ENCODE peak calls at places on chromosomes 1 and 21, in five cellular contexts. S, N, G, W and U are unnamed samples.

GRCh38 chr21:46517361-46517760 is 58.7 kb downstream of the DIP2A start:
- DNase-seq in S (no peak), N (no peak), G (no peak), W (no peak), U (no peak)

GRCh38 chr1:74969566-74970135 is 164.5 kb upstream of the LHX8 start:
- DNase-seq in S (no peak), N (no peak), G (no peak), W (no peak), U (no peak)

GRCh38 chr1:11719313-11720032 is 16.5 kb upstream of the AGTRAP start:
- DNase-seq in S (peak; percentile 61), N (peak; percentile 48), G (no peak), W (peak; percentile 56), U (peak; percentile 84)

GRCh38 chr1:56437959-56438358 is 141.4 kb downstream of the PLPP3 start:
- DNase-seq in S (peak; percentile 38), N (no peak), G (no peak), W (no peak), U (no peak)

GRCh38 chr1:160639652-160640051 is 7.2 kb downstream of the SLAMF1 start:
- DNase-seq in S (no peak), N (no peak), G (no peak), W (no peak), U (no peak)

GRCh38 chr1:197096137-197096536 is 29.1 kb upstream of the F13B start:
- DNase-seq in S (peak; percentile 4), N (no peak), G (no peak), W (no peak), U (no peak)

GRCh38 chr1:246450485-246451251 is 56.4 kb downstream of the SMYD3 start:
- DNase-seq in S (peak; percentile 35), N (peak; percentile 4), G (no peak), W (peak; percentile 54), U (no peak)

GRCh38 chr1:151051356-151052009 is 3.9 kb downstream of the C1orf56 start:
- DNase-seq in S (no peak), N (no peak), G (no peak), W (no peak), U (no peak)

DNA sequence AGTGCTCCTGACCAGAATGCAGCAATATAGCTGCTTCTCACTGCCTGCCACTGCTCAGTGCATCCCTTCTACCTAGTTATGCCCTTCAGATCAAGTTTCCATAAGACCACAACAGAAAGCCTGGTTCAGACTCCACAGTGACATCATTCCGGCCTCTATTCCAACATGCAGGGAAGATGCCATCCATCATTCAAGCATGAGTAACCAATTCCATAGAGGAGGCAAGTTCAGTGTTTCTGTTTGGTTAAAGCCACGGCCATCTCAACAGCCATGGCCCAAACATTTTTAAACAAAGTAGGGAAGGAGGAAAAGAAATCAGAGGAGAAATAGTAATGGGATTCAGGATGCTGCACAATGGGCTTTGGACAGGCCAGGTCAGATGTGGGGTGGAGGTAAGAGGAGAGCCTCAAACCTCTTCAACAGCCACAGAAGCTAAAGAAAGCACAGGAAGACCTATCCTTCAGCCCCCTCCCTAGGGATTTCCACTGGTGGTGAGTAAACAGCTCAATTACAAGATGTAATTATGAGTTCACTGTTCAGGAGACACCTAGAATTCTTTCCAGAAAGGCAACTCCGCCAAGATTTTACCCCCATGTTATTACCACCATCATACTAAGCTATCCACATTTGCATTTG is 484.9 kb downstream of the SETD4 start:
- DNase-seq in S (peak; percentile 96), N (no peak), G (no peak), W (peak; percentile 81), U (peak; percentile 54)
- H3K14ac ChIP-seq in S (peak overlapping the region; percentile 41), N (no peak overlapping the region), G (no peak overlapping the region), W (peak overlapping the region; percentile 66), U (no peak overlapping the region)

GRCh38 chr21:39527067-39527595 is 75.4 kb downstream of the SH3BGR start:
- DNase-seq in S (no peak), N (no peak), G (no peak), W (no peak), U (no peak)
- H3K4me2 ChIP-seq in S (no peak overlapping the region), N (no peak overlapping the region), G (no peak overlapping the region), W (no peak overlapping the region), U (no peak overlapping the region)

DNA sequence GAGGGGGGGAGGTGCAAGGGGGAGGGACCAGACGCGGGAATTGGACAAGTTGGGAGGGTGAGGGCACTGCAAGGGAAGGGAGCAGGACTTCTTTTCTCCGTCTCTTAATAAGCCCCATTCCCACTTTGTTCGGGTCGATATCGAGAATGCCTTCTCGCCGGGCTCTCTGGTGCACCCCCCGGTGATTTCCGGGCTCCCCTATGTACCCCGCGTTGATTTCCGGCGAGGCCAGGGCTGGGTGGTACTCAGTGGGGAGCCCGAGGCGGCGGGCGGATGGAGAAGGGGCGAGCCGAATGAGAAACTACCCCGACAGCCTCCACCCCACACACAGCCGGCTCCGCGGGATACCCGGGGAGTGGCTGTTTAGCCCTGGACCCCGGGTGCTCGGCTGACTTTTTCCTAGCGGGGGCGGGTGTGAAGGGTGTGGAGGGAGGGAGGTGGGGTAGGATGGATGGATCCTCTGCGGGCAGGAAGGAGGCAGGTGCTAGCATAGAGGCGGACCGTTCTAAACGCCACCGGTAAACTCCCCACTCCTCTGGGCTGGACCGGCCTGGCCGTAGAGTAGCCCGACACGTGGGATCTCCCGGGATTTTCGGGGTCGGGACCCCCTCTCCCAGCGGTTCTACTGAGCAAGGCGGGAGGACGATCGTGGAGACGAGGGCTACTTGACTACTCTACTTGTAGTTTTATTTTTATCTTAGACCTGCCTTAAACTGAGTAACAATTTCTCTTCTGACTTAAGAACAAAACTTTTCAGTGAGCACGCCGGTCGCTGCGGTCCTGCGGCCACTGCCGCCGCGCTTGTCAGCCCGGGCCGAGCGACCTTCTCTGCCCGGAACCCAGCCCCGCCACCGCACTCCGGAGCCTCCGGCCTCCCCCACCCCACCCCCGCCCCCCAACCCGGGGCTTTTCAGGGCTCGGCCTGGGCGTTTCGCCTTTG is 1.0 kb downstream of the RNF220 start:
- DNase-seq in S (no peak), N (no peak), G (no peak), W (peak; percentile 32), U (no peak)
- H3K4me3 ChIP-seq in S (peak overlapping the region; percentile 6), N (peak overlapping the region; percentile 85), G (peak overlapping the region; percentile 66), W (peak overlapping the region; percentile 73), U (peak overlapping the region; percentile 69)

GRCh38 chr1:235402457-235403200 is 35.4 kb downstream of the TBCE start:
- DNase-seq in S (no peak), N (no peak), G (no peak), W (peak; percentile 45), U (peak; percentile 64)

GRCh38 chr1:235403598-235403997 is 36.4 kb downstream of the TBCE start:
- DNase-seq in S (no peak), N (no peak), G (no peak), W (peak; percentile 16), U (peak; percentile 37)

GRCh38 chr1:235401251-235401650 is 34.0 kb downstream of the TBCE start:
- DNase-seq in S (no peak), N (no peak), G (no peak), W (no peak), U (no peak)

GRCh38 chr1:235397733-235398132 is 30.5 kb downstream of the TBCE start:
- DNase-seq in S (peak; percentile 94), N (no peak), G (no peak), W (peak; percentile 87), U (peak; percentile 98)

DNA sequence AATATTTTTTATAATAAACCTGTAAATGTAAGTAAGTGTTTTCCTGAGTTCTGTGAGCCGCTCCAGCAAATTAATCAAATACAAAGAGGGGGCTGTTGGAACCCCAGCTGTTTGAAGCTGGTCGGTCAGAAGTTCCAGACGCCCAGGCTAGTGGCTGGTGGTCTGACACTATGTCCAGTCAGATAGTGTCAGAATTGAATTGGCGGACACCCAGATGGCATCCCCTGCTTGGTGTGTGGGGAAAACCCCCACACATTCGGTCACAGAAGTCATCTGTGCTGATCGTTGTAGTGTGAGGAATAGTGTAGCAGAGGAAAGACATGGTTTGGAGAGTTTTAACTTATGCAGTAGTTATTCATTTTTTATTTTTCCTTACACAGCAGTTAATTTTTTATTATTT is 32.4 kb downstream of the TBCE start:
- DNase-seq in S (no peak), N (no peak), G (no peak), W (no peak), U (no peak)
- H3K14ac ChIP-seq in S (peak overlapping the region; percentile 40), N (no peak overlapping the region), G (no peak overlapping the region), W (no peak overlapping the region), U (peak overlapping the region; percentile 27)

DNA sequence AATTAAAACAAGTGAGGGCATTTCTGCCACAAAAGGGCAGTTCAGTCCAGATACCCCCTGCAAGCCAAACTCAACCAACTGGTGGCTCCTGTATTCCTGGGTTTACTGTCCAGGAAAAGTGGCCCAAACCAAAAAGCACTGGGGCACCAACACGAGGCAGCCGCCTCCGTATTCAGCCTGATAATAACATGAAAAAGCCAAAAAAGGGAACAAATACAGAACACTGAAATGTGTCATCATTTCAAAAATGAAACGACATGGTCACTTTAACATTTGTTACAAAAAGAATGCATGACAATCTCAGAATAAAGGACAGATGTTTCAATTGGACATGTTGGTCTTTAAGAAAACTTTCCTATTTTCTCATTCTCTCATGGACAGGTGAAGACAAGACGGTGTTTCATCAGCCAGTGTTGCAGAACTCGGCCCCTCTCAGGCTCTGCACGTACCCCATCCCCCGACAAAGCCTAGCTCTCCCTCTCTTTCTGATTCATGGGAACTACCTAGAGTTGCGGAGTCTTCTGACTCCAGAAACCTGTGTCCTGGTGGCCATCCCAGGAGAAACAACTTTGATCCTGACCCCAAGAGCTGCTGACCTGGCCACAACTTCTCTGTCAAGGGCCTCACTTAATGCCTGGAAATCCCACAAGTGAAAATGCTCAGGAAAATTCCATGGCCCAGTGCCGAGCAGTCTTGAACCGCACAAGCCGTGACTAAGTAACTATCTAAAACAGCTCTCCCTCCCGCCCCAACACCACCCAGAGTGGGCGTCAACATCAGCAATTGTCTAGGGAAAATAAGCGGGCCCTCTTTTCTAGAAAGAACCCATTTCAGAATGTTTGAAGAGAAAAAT is 27.1 kb downstream of the ZBTB17 start:
- DNase-seq in S (peak; percentile 95), N (no peak), G (no peak), W (peak; percentile 98), U (peak; percentile 59)
- H3K4me2 ChIP-seq in S (peak overlapping the region; percentile 51), N (no peak overlapping the region), G (no peak overlapping the region), W (peak overlapping the region; percentile 18), U (no peak overlapping the region)

GRCh38 chr1:154970631-154971340 is at the start of gene SHC1:
- DNase-seq in S (peak; percentile 92), N (peak; percentile 83), G (peak; percentile 84), W (peak; percentile 96), U (peak; percentile 64)
- H3K4me3 ChIP-seq in S (peak within 1 kb of the TSS; percentile 65), N (peak within 1 kb of the TSS; percentile 77), G (peak within 1 kb of the TSS; percentile 61), W (peak within 1 kb of the TSS; percentile 90), U (peak within 1 kb of the TSS; percentile 49)

DNA sequence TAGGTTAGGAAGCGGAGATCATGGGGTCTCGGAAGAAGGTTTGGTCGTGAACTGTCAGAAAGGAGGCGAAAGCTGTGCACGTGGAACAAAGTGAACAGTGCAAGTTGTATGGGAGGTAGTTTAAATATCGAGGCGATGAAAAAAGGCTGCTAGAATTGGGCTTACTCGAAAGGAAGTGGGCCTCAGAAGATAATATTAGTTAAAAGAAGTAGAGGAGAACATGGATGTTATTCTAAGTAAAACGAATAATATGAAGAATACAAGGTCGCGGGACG is 571 bp downstream of the WDR3 start:
- DNase-seq in S (no peak), N (peak; percentile 8), G (no peak), W (no peak), U (no peak)
- H3K14ac ChIP-seq in S (peak overlapping the region; percentile 35), N (no peak overlapping the region), G (no peak overlapping the region), W (peak overlapping the region; percentile 5), U (peak overlapping the region; percentile 69)

GRCh38 chr1:26960625-26960966 is 328 bp upstream of the KDF1 start:
- DNase-seq in S (no peak), N (no peak), G (no peak), W (no peak), U (no peak)
- H3K4me2 ChIP-seq in S (no peak overlapping the region), N (peak overlapping the region; percentile 64), G (peak overlapping the region; percentile 86), W (peak overlapping the region; percentile 91), U (peak overlapping the region; percentile 87)